ENCODE peak calls at places on chromosome 10, in nine cellular contexts. V is memory B cell; N is MCF 10A; K is activated effector memory CD4-positive, alpha-beta T cell treated with Interleukin-2 at 50 U/mL for 16 hours; Q is activated CD8-positive, alpha-beta memory T cell treated with anti-CD3 and anti-CD28 coated beads for 48 hours; B is Right ventricle myocardium superior; L is stimulated activated CD4-positive, alpha-beta T cell treated with anti-CD3 and anti-CD28 coated beads, TNF-alpha, amount 100 ng/mL, for 48 hours; X is H1; C is NCI-H2081. U is an unnamed sample.

GRCh38 chr10:16756561-16757221 is 60.5 kb downstream of the RSU1 start:
- DNase-seq in V (no peak), N (peak), K (no peak), Q (no peak), B (no peak), L (no peak), X (no peak), C (no peak), U (no peak)

GRCh38 chr10:34918896-34919295 is 103.8 kb upstream of the PARD3 start:
- DNase-seq in V (no peak), N (no peak), K (no peak), Q (no peak), B (no peak), L (no peak), X (no peak), C (no peak), U (no peak)

GRCh38 chr10:30062090-30062489 is 2.7 kb upstream of the JCAD start:
- DNase-seq in V (no peak), N (peak), K (no peak), Q (no peak), B (no peak), L (no peak), X (no peak), C (no peak), U (no peak)

GRCh38 chr10:126405239-126405785 is 17.0 kb upstream of the ADAM12 start:
- DNase-seq in V (no peak), N (no peak), K (no peak), Q (no peak), B (no peak), L (no peak), X (no peak), C (no peak), U (no peak)

GRCh38 chr10:79185067-79185774 is 116.5 kb downstream of the ZMIZ1 start:
- DNase-seq in V (no peak), N (no peak), K (no peak), Q (no peak), B (no peak), L (no peak), X (no peak), C (no peak), U (no peak)

GRCh38 chr10:26269754-26270153 is 53.2 kb downstream of the GAD2 start:
- DNase-seq in V (no peak), N (peak), K (no peak), Q (no peak), B (no peak), L (no peak), X (no peak), C (peak), U (no peak)

GRCh38 chr10:14800397-14800796 is 25.7 kb upstream of the FAM107B start:
- DNase-seq in V (no peak), N (no peak), K (no peak), Q (no peak), B (no peak), L (no peak), X (no peak), C (no peak), U (no peak)

GRCh38 chr10:127945335-127945734 is 38.4 kb downstream of the PTPRE start:
- DNase-seq in V (no peak), N (peak), K (no peak), Q (no peak), B (no peak), L (peak), X (no peak), C (no peak), U (no peak)

GRCh38 chr10:63470928-63471327 is 5.2 kb upstream of the JMJD1C start:
- DNase-seq in V (no peak), N (no peak), K (no peak), Q (no peak), B (no peak), L (no peak), X (no peak), C (no peak), U (no peak)

GRCh38 chr10:124680675-124681074 is 63.5 kb downstream of the FAM53B start:
- DNase-seq in V (no peak), N (no peak), K (no peak), Q (no peak), B (peak), L (no peak), X (no peak), C (no peak), U (peak)

GRCh38 chr10:132263866-132264265 is 43.9 kb downstream of the STK32C start:
- DNase-seq in V (no peak), N (no peak), K (no peak), Q (no peak), B (peak), L (no peak), X (no peak), C (peak), U (no peak)

GRCh38 chr10:60048146-60048545 is 141.8 kb upstream of the CCDC6 start:
- DNase-seq in V (no peak), N (peak), K (no peak), Q (no peak), B (no peak), L (no peak), X (no peak), C (no peak), U (no peak)

U was measured in tibial artery.